ENCODE peak calls at places on chromosomes 7 and 10, in seven cellular contexts. N, D, H, I, X, T and S are unnamed samples.

GRCh38 chr10:78706256-78706655 is 362.5 kb upstream of the ZMIZ1 start:
- DNase-seq in I (no peak), T (no peak), X (peak; percentile 14), N (no peak), H (no peak), D (no peak), S (no peak)

GRCh38 chr10:114703377-114704125 is 45.5 kb upstream of the ABLIM1 start:
- DNase-seq in H (no peak), D (no peak), T (no peak), N (peak; percentile 38), X (peak; percentile 39), I (no peak), S (no peak)

GRCh38 chr7:158541330-158542010 is 46.2 kb downstream of the PTPRN2 start:
- DNase-seq in N (no peak), X (no peak), I (no peak), H (peak; percentile 28), D (no peak), T (peak; percentile 92), S (no peak)

GRCh38 chr10:5599613-5600520 is 66.5 kb downstream of the ASB13 start:
- DNase-seq in D (no peak), X (no peak), N (no peak), T (no peak), H (no peak), I (no peak), S (no peak)

GRCh38 chr7:142626420-142627035 is 122.7 kb upstream of the PRSS1 start:
- DNase-seq in I (no peak), N (peak; percentile 16), H (peak; percentile 44), X (no peak), D (peak; percentile 75), T (peak; percentile 63), S (peak; percentile 45)

GRCh38 chr7:93944673-93945072 is 23.1 kb downstream of the GNG11 start:
- DNase-seq in H (no peak), T (no peak), D (no peak), I (no peak), X (no peak), N (no peak), S (no peak)

GRCh38 chr7:111678281-111678680 is 116.0 kb upstream of the IMMP2L start:
- DNase-seq in N (no peak), I (no peak), X (no peak), D (no peak), H (no peak), T (no peak), S (peak; percentile 34)

GRCh38 chr7:41792099-41792498 is 89.2 kb upstream of the INHBA start:
- DNase-seq in H (no peak), X (peak; percentile 33), I (no peak), N (no peak), T (no peak), D (no peak), S (no peak)

GRCh38 chr10:133090101-133090500 is 2.4 kb downstream of the ADGRA1 start:
- DNase-seq in N (no peak), X (no peak), I (no peak), T (no peak), D (no peak), H (no peak), S (no peak)

GRCh38 chr10:76902949-76903348 is 734.7 kb downstream of the KCNMA1 start:
- DNase-seq in N (no peak), H (no peak), D (peak; percentile 12), T (peak; percentile 46), I (peak; percentile 57), X (peak; percentile 13), S (no peak)

GRCh38 chr7:3459111-3459510 is 158.1 kb downstream of the SDK1 start:
- DNase-seq in I (no peak), D (no peak), T (no peak), N (no peak), H (no peak), X (no peak), S (no peak)

GRCh38 chr7:75795831-75796285 is 17.7 kb downstream of the CCL24 start:
- DNase-seq in D (peak; percentile 33), I (no peak), X (no peak), N (no peak), H (peak; percentile 90), T (peak; percentile 71), S (no peak)

GRCh38 chr7:129189661-129190310 is 1.4 kb downstream of the SMO start:
- DNase-seq in X (no peak), I (no peak), N (no peak), D (no peak), H (no peak), T (no peak), S (no peak)

GRCh38 chr7:5284304-5285281 is 1.9 kb downstream of the SLC29A4 start:
- DNase-seq in T (peak; percentile 49), X (no peak), N (peak; percentile 83), H (no peak), I (no peak), D (peak; percentile 50), S (no peak)

GRCh38 chr10:13268841-13269240 is 31.0 kb downstream of the PHYH start:
- DNase-seq in H (no peak), X (no peak), D (no peak), T (no peak), N (no peak), I (no peak), S (no peak)

GRCh38 chr7:102925962-102926825 is 13.4 kb downstream of the LRRC17 start:
- DNase-seq in H (no peak), D (no peak), T (no peak), I (no peak), N (no peak), X (no peak), S (peak; percentile 14)

GRCh38 chr7:38744746-38745145 is 113.6 kb upstream of the AMPH start:
- DNase-seq in N (no peak), T (no peak), X (peak; percentile 25), H (no peak), I (no peak), D (no peak), S (peak; percentile 78)

GRCh38 chr10:15324611-15325010 is 46.5 kb downstream of the FAM171A1 start:
- DNase-seq in H (no peak), N (no peak), T (no peak), I (no peak), X (no peak), D (no peak), S (no peak)

GRCh38 chr10:77245953-77246352 is 391.7 kb downstream of the KCNMA1 start:
- DNase-seq in T (peak; percentile 82), N (no peak), X (no peak), D (no peak), H (no peak), I (no peak), S (no peak)

GRCh38 chr7:120832803-120833202 is 25.1 kb downstream of the TSPAN12 start:
- DNase-seq in D (no peak), T (no peak), H (no peak), X (no peak), N (no peak), I (no peak), S (no peak)

GRCh38 chr10:91311601-91312000 is 91.1 kb downstream of the PCGF5 start:
- DNase-seq in X (no peak), N (no peak), H (no peak), I (no peak), T (no peak), D (no peak), S (no peak)

DNA sequence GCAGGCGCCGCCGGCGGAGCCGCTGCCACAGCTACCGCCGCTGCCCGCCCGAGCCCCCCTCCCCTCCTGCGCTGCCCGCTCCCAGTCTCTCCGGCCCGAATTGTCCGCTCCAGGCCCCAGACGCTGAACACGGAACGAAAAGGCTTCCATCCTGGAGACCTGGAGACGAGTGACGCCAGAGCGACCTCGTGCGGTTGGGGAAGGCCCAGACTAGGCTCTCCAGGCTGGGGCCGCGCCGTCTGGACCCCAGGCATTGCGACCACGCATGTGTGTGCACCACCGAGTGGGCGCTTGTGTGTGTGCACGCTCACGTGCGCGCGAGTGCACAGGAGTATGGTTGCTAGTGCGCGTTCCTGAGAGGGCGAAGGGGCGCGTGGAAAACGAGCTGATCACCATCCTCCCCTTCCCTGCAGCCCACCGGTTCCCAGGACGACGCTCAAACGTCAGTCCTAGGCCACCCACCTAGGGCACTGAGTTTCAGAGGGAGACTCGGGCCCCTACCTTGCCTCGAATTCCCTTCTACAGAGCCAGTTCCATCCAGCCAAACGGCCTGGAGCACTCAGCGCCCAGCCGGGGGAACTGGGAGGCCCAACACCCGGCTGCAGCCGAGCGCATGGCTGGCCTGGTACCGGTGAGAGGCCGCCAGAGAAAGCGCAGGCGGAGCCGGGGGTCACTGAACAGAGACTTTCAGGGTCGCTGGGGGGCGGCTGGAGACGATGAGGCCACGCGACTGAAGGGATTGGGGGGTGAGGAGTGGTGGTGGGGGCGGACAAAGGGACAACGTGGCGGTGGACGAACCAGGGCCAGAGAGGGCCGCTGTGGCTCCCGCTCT is 11.6 kb downstream of the LBX1 start:
- DNase-seq in H (no peak), N (peak; percentile 71), D (peak; percentile 48), X (no peak), I (no peak), T (peak; percentile 18), S (no peak)
- TF ChIP-seq CTCF in H (no peak), N (peak; percentile 60), D (no peak), X (peak; percentile 33), I (peak; percentile 9), T (no peak), S (peak; percentile 50)

DNA sequence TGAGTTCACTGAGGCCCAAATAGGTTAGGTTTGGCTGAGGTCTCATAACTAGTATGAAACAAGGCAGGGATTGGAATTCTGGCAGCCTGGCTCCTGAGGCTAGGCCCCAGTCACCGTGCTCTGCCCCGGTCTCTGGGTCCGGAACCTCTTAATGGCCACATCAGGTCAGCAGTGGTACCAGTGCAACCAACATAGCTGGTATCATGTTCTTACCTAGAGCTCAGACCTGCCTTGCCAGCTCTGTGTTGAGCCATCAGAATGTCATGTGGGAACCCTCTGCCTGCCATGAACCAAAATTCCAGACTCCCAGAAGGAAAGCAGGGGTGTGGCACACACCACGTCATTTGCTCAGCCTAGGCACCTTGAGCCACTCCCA is 56.5 kb downstream of the ZNF467 start:
- DNase-seq in X (no peak), H (no peak), T (no peak), N (no peak), D (no peak), I (no peak), S (no peak)
- H3K27ac ChIP-seq in X (peak overlapping the region; percentile 78), H (no peak overlapping the region), T (no peak overlapping the region), N (no peak overlapping the region), D (no peak overlapping the region), I (peak overlapping the region; percentile 81), S (no peak overlapping the region)

GRCh38 chr10:2143213-2143882 is 406.0 kb upstream of the ADARB2 start:
- DNase-seq in H (no peak), N (no peak), X (no peak), T (no peak), D (no peak), I (no peak), S (no peak)

GRCh38 chr10:2137549-2138174 is 400.3 kb upstream of the ADARB2 start:
- DNase-seq in I (no peak), D (no peak), H (no peak), X (peak; percentile 47), N (peak; percentile 8), T (peak; percentile 2), S (no peak)
- TF ChIP-seq CTCF in I (no peak), D (no peak), H (no peak), X (no peak), N (no peak), T (peak; percentile 11), S (peak; percentile 60)

DNA sequence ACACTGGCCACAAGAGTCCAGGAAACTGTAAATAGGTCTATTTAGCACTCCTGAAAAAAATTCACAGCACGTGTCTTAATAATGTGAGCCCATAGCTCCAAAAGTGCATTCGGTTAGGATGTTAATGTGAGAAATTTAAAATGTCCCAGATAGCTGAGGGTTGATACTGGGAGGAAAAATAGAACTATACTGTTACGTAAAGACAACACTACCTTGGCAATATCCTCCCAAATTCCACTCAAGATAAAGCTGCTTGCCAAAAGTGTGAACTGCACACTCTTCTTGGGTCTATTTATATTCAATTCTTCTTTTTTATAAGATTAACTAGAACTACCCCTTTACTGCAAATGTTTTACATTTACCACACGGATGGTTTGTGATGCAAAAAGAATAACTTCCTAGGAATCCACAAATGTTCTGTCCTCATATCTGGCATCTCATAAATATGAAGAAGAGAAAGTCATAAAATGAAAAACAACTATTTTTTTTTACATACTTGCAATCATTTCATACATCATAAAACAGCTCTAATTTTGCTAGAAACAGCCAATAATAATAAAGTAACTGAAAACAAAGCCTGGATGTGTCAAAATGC is 10.4 kb downstream of the RAB11FIP2 start:
- DNase-seq in T (no peak), X (no peak), N (no peak), H (no peak), I (no peak), D (no peak), S (no peak)
- H3K27ac ChIP-seq in T (peak overlapping the region; percentile 80), X (no peak overlapping the region), N (no peak overlapping the region), H (no peak overlapping the region), I (no peak overlapping the region), D (no peak overlapping the region), S (no peak overlapping the region)